ENCODE peak calls at places on chromosomes 1 and 21, in six cellular contexts. One of them, this sample, is unnamed.

GRCh38 chr1:4768553-4768952 is 114.1 kb downstream of the AJAP1 start:
- DNase-seq in esophagus squamous epithelium: no peak
- DNase-seq in breast epithelium: no peak
- DNase-seq in stomach: no peak
- DNase-seq in HCT116: no peak
- DNase-seq in uterus: no peak
- DNase-seq in this sample: peak; percentile 39

GRCh38 chr1:58741689-58742553 is 41.9 kb downstream of the JUN start:
- DNase-seq in stomach: no peak
- DNase-seq in esophagus squamous epithelium: no peak
- DNase-seq in HCT116: no peak
- DNase-seq in breast epithelium: no peak
- DNase-seq in uterus: no peak
- DNase-seq in this sample: no peak

GRCh38 chr1:115430717-115431116 is 92.7 kb upstream of the NGF start:
- DNase-seq in uterus: no peak
- DNase-seq in esophagus squamous epithelium: no peak
- DNase-seq in stomach: no peak
- DNase-seq in breast epithelium: no peak
- DNase-seq in HCT116: peak; percentile 61
- DNase-seq in this sample: no peak

GRCh38 chr1:36977736-36978314 is 56.5 kb downstream of the GRIK3 start:
- DNase-seq in breast epithelium: no peak
- DNase-seq in esophagus squamous epithelium: no peak
- DNase-seq in uterus: no peak
- DNase-seq in stomach: no peak
- DNase-seq in HCT116: no peak
- DNase-seq in this sample: no peak

GRCh38 chr1:119286587-119287181 is 81.9 kb upstream of the HAO2 start:
- DNase-seq in HCT116: peak; percentile 31
- DNase-seq in breast epithelium: no peak
- DNase-seq in stomach: no peak
- DNase-seq in esophagus squamous epithelium: no peak
- DNase-seq in uterus: no peak
- DNase-seq in this sample: no peak

GRCh38 chr21:46151989-46152938 is 3.1 kb downstream of the FTCD start:
- DNase-seq in stomach: peak; percentile 18
- DNase-seq in uterus: no peak
- DNase-seq in HCT116: no peak
- DNase-seq in breast epithelium: peak; percentile 30
- DNase-seq in esophagus squamous epithelium: no peak
- DNase-seq in this sample: peak; percentile 54

GRCh38 chr1:230122361-230123279 is 55.6 kb downstream of the GALNT2 start:
- DNase-seq in esophagus squamous epithelium: no peak
- DNase-seq in HCT116: no peak
- DNase-seq in uterus: no peak
- DNase-seq in stomach: no peak
- DNase-seq in breast epithelium: no peak
- DNase-seq in this sample: no peak

GRCh38 chr1:245375789-245376188 is 221.0 kb downstream of the KIF26B start:
- DNase-seq in stomach: no peak
- DNase-seq in HCT116: no peak
- DNase-seq in esophagus squamous epithelium: no peak
- DNase-seq in uterus: no peak
- DNase-seq in breast epithelium: no peak
- DNase-seq in this sample: no peak

GRCh38 chr1:40620586-40620985 is 44.9 kb downstream of the RIMS3 start:
- DNase-seq in stomach: no peak
- DNase-seq in HCT116: no peak
- DNase-seq in esophagus squamous epithelium: no peak
- DNase-seq in breast epithelium: peak; percentile 7
- DNase-seq in uterus: no peak
- DNase-seq in this sample: no peak

GRCh38 chr1:179251675-179252074 is 22.2 kb upstream of the ABL2 start:
- DNase-seq in breast epithelium: no peak
- DNase-seq in uterus: no peak
- DNase-seq in esophagus squamous epithelium: no peak
- DNase-seq in HCT116: no peak
- DNase-seq in stomach: no peak
- DNase-seq in this sample: no peak

GRCh38 chr1:228494970-228495853 is 8.0 kb downstream of the RNF187 start:
- DNase-seq in esophagus squamous epithelium: no peak
- DNase-seq in uterus: no peak
- DNase-seq in stomach: no peak
- DNase-seq in HCT116: no peak
- DNase-seq in breast epithelium: no peak
- DNase-seq in this sample: no peak

GRCh38 chr1:23282967-23283366 is 61.1 kb downstream of the HNRNPR start:
- DNase-seq in breast epithelium: no peak
- DNase-seq in HCT116: no peak
- DNase-seq in uterus: no peak
- DNase-seq in stomach: no peak
- DNase-seq in esophagus squamous epithelium: no peak
- DNase-seq in this sample: no peak

GRCh38 chr1:121418369-121419049 is 233.7 kb downstream of the SRGAP2C start:
- DNase-seq in HCT116: no peak
- DNase-seq in breast epithelium: no peak
- DNase-seq in stomach: no peak
- DNase-seq in esophagus squamous epithelium: no peak
- DNase-seq in uterus: no peak
- DNase-seq in this sample: no peak

GRCh38 chr1:43537423-43538142 is 6.9 kb downstream of the PTPRF start:
- DNase-seq in uterus: no peak
- DNase-seq in esophagus squamous epithelium: no peak
- DNase-seq in breast epithelium: peak; percentile 77
- DNase-seq in HCT116: no peak
- DNase-seq in stomach: peak; percentile 89
- DNase-seq in this sample: peak; percentile 24

GRCh38 chr1:95655321-95656020 is 421.5 kb downstream of the RWDD3 start:
- DNase-seq in stomach: no peak
- DNase-seq in esophagus squamous epithelium: no peak
- DNase-seq in uterus: no peak
- DNase-seq in breast epithelium: no peak
- DNase-seq in HCT116: no peak
- DNase-seq in this sample: no peak

GRCh38 chr1:155241851-155242264 is 13.4 kb downstream of the ENTREP3 start:
- DNase-seq in breast epithelium: no peak
- DNase-seq in esophagus squamous epithelium: no peak
- DNase-seq in uterus: no peak
- DNase-seq in stomach: no peak
- DNase-seq in HCT116: no peak
- DNase-seq in this sample: no peak

GRCh38 chr1:206653715-206654459 is 18.6 kb downstream of the DYRK3 start:
- DNase-seq in HCT116: no peak
- DNase-seq in stomach: no peak
- DNase-seq in esophagus squamous epithelium: no peak
- DNase-seq in uterus: no peak
- DNase-seq in breast epithelium: no peak
- DNase-seq in this sample: no peak

GRCh38 chr1:188670837-188671236 is 1806.8 kb downstream of the BRINP3 start:
- DNase-seq in stomach: no peak
- DNase-seq in esophagus squamous epithelium: no peak
- DNase-seq in HCT116: peak; percentile 66
- DNase-seq in uterus: no peak
- DNase-seq in breast epithelium: no peak
- DNase-seq in this sample: no peak

GRCh38 chr21:42609806-42610205 is 43.6 kb upstream of the PDE9A start:
- DNase-seq in stomach: no peak
- DNase-seq in esophagus squamous epithelium: no peak
- DNase-seq in breast epithelium: peak; percentile 49
- DNase-seq in uterus: no peak
- DNase-seq in HCT116: no peak
- DNase-seq in this sample: no peak

GRCh38 chr21:26137379-26138060 is 33.0 kb downstream of the APP start:
- DNase-seq in breast epithelium: no peak
- DNase-seq in HCT116: no peak
- DNase-seq in uterus: no peak
- DNase-seq in esophagus squamous epithelium: no peak
- DNase-seq in stomach: no peak
- DNase-seq in this sample: no peak

GRCh38 chr1:88873737-88874374 is 17.5 kb downstream of the GTF2B start:
- DNase-seq in breast epithelium: no peak
- DNase-seq in stomach: no peak
- DNase-seq in esophagus squamous epithelium: no peak
- DNase-seq in uterus: no peak
- DNase-seq in HCT116: no peak
- DNase-seq in this sample: no peak

GRCh38 chr1:110636149-110636935 is 30.2 kb upstream of the KCNA2 start:
- DNase-seq in esophagus squamous epithelium: no peak
- DNase-seq in breast epithelium: no peak
- DNase-seq in uterus: no peak
- DNase-seq in HCT116: no peak
- DNase-seq in stomach: no peak
- DNase-seq in this sample: no peak

DNA sequence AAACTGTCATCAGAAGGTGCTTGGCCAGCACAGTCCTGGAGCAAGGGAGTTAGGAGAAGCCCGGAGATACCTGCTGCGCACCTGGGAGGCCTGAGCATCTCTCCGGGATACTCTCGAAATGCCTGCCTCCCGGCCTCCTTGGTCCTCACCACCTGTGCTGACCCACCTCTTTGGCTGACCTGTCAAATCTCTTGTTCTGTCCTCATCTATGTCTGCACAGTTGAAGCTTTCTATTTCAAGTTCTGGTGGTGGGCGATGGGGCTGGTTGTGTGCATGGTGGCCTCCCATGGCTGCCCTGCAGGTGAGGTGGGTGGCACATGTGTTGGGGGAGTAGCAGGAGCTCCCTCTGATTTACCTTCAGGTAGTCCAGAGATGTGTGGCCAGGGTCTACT is 52.5 kb downstream of the NENF start:
- DNase-seq in uterus: no peak
- DNase-seq in breast epithelium: no peak
- DNase-seq in stomach: no peak
- DNase-seq in esophagus squamous epithelium: no peak
- DNase-seq in HCT116: no peak
- DNase-seq in this sample: no peak
- H3K27ac ChIP-seq in uterus: no peak overlapping the region
- H3K27ac ChIP-seq in breast epithelium: peak overlapping the region; percentile 77
- H3K27ac ChIP-seq in stomach: no peak overlapping the region
- H3K27ac ChIP-seq in esophagus squamous epithelium: no peak overlapping the region
- H3K27ac ChIP-seq in HCT116: no peak overlapping the region
- H3K27ac ChIP-seq in this sample: no peak overlapping the region

DNA sequence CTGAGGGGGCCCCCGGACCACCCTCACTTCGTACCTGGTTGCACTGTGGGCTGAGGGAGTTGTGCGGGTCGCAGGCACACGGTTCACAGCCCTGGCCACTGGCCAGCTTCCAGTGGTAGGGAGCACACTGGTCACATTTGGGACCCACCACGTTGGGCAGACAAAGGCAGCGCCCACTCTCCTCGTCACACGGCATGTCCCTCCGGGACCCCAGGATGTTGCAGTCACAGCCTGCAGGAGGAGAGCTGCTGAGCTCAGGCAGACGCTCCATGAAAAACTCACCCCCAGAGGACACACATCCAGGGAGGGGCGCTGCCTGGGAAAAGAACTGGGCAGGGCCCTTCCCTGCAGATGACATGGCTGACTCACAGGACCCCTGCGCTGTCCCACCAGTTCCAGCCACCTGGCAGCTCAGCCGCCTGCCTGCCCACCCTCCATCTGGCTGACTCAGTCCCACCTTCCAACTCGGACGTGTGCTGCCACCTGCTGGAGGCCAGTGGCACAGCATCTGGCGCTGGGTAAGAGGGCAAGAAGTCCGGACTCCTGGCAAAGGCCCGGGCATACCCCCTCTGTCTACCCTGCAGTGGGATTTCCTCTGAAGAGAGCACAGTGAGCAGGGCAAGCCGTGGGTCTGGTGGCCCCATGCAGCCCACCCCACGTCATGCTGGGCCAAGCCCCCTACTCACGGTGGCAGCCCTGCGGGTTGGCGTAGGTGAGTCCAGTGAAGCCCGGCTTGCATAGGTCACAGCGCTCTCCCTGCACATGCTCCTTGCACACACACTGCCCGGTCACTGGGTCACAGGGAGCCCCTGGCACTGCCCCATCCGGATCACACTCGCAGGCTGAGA is 24.7 kb downstream of the LAMB3 start:
- DNase-seq in breast epithelium: peak; percentile 67
- DNase-seq in uterus: peak; percentile 66
- DNase-seq in esophagus squamous epithelium: no peak
- DNase-seq in stomach: peak; percentile 79
- DNase-seq in HCT116: peak; percentile 35
- DNase-seq in this sample: peak; percentile 92
- TF ChIP-seq POLR2A in breast epithelium: no peak
- TF ChIP-seq POLR2A in uterus: no peak
- TF ChIP-seq POLR2A in esophagus squamous epithelium: no peak
- TF ChIP-seq POLR2A in stomach: no peak
- TF ChIP-seq POLR2A in HCT116: no peak
- TF ChIP-seq POLR2A in this sample: no peak

DNA sequence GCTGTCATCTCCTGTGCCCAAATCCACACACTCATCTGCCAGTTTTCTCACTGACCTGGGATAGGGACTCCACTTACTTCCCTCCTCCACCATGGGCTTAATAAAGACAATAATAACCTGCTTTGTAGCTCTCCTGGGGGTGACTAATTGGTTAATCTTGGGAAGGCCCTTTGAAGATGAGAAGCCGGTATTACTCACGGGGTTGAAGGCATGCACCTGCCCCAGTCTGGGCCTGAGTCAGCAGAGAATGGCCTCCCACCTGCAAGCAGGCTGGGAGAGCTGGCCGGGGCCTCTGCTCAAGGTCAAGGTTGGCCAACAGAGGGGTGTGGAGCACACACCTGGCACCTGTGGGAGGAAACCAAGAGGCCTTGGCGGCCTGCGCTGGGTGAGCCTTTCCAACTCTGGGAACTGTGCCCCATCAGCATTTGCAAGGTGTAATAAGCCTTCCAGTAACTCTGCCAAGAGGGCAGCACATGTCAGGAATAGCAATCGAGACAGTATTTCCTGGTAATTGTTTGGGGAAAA is 49.1 kb downstream of the TOMM20 start:
- DNase-seq in HCT116: peak; percentile 92
- DNase-seq in uterus: no peak
- DNase-seq in stomach: peak; percentile 95
- DNase-seq in esophagus squamous epithelium: no peak
- DNase-seq in breast epithelium: peak; percentile 64
- DNase-seq in this sample: peak; percentile 66
- H3K27ac ChIP-seq in HCT116: peak overlapping the region; percentile 7
- H3K27ac ChIP-seq in uterus: peak overlapping the region; percentile 60
- H3K27ac ChIP-seq in stomach: peak overlapping the region; percentile 97
- H3K27ac ChIP-seq in esophagus squamous epithelium: peak overlapping the region; percentile 92
- H3K27ac ChIP-seq in breast epithelium: peak overlapping the region; percentile 86
- H3K27ac ChIP-seq in this sample: peak overlapping the region; percentile 81

GRCh38 chr1:28509705-28510349 is 4.0 kb downstream of the RCC1 start:
- DNase-seq in breast epithelium: no peak
- DNase-seq in HCT116: no peak
- DNase-seq in esophagus squamous epithelium: no peak
- DNase-seq in uterus: no peak
- DNase-seq in stomach: no peak
- DNase-seq in this sample: no peak

GRCh38 chr1:28512058-28512611 is 6.3 kb downstream of the RCC1 start:
- DNase-seq in uterus: no peak
- DNase-seq in esophagus squamous epithelium: no peak
- DNase-seq in breast epithelium: no peak
- DNase-seq in HCT116: no peak
- DNase-seq in stomach: no peak
- DNase-seq in this sample: no peak

GRCh38 chr1:28507646-28508434 is 2.0 kb downstream of the RCC1 start:
- DNase-seq in uterus: no peak
- DNase-seq in esophagus squamous epithelium: no peak
- DNase-seq in HCT116: no peak
- DNase-seq in stomach: no peak
- DNase-seq in breast epithelium: no peak
- DNase-seq in this sample: no peak

GRCh38 chr1:28508435-28508754 is 2.6 kb downstream of the RCC1 start:
- DNase-seq in esophagus squamous epithelium: no peak
- DNase-seq in HCT116: no peak
- DNase-seq in stomach: no peak
- DNase-seq in breast epithelium: no peak
- DNase-seq in uterus: no peak
- DNase-seq in this sample: no peak

GRCh38 chr1:28510350-28511223 is 4.7 kb downstream of the RCC1 start:
- DNase-seq in esophagus squamous epithelium: no peak
- DNase-seq in breast epithelium: no peak
- DNase-seq in HCT116: no peak
- DNase-seq in uterus: no peak
- DNase-seq in stomach: no peak
- DNase-seq in this sample: no peak
- TF ChIP-seq POLR2A in esophagus squamous epithelium: no peak
- TF ChIP-seq POLR2A in breast epithelium: no peak
- TF ChIP-seq POLR2A in HCT116: peak; percentile 69
- TF ChIP-seq POLR2A in uterus: no peak
- TF ChIP-seq POLR2A in stomach: no peak
- TF ChIP-seq POLR2A in this sample: no peak

This sample was measured in spleen.